ENCODE peak calls at places on chromosomes 12 and 14, in six cellular contexts. One of them, this sample, is unnamed.
A peak's percentile ranks its signal among the peaks of the same experiment; 100 is the strongest.

GRCh38 chr14:93343266-93343665 is 3.7 kb upstream of the COX8C start:
- DNase-seq in H4: no peak
- DNase-seq in cardiac septum: no peak
- DNase-seq in activated naive CD8-positive, alpha-beta T cell treated with anti-CD3 and anti-CD28 coated beads for 36 hours: no peak
- DNase-seq in astrocyte of the spinal cord: no peak
- DNase-seq in pons: peak; percentile 44
- DNase-seq in this sample: no peak

GRCh38 chr12:2013527-2014223 is 9.4 kb upstream of the DCP1B start:
- DNase-seq in activated naive CD8-positive, alpha-beta T cell treated with anti-CD3 and anti-CD28 coated beads for 36 hours: no peak
- DNase-seq in cardiac septum: no peak
- DNase-seq in astrocyte of the spinal cord: no peak
- DNase-seq in pons: no peak
- DNase-seq in H4: peak; percentile 35
- DNase-seq in this sample: no peak

GRCh38 chr14:35326364-35326763 is 34.2 kb downstream of the PSMA6 start:
- DNase-seq in cardiac septum: no peak
- DNase-seq in H4: no peak
- DNase-seq in pons: no peak
- DNase-seq in astrocyte of the spinal cord: no peak
- DNase-seq in activated naive CD8-positive, alpha-beta T cell treated with anti-CD3 and anti-CD28 coated beads for 36 hours: no peak
- DNase-seq in this sample: no peak

GRCh38 chr12:123083661-123084571 is 67.0 kb downstream of the PITPNM2 start:
- DNase-seq in H4: no peak
- DNase-seq in pons: no peak
- DNase-seq in cardiac septum: no peak
- DNase-seq in activated naive CD8-positive, alpha-beta T cell treated with anti-CD3 and anti-CD28 coated beads for 36 hours: no peak
- DNase-seq in astrocyte of the spinal cord: no peak
- DNase-seq in this sample: no peak

GRCh38 chr14:99971929-99972747 is 93.1 kb upstream of the EVL start:
- DNase-seq in H4: no peak
- DNase-seq in activated naive CD8-positive, alpha-beta T cell treated with anti-CD3 and anti-CD28 coated beads for 36 hours: peak; percentile 43
- DNase-seq in pons: no peak
- DNase-seq in astrocyte of the spinal cord: peak; percentile 6
- DNase-seq in cardiac septum: no peak
- DNase-seq in this sample: peak; percentile 31

GRCh38 chr12:29792132-29792531 is 8.4 kb upstream of the TMTC1 start:
- DNase-seq in astrocyte of the spinal cord: no peak
- DNase-seq in cardiac septum: no peak
- DNase-seq in H4: no peak
- DNase-seq in activated naive CD8-positive, alpha-beta T cell treated with anti-CD3 and anti-CD28 coated beads for 36 hours: no peak
- DNase-seq in pons: no peak
- DNase-seq in this sample: no peak

GRCh38 chr14:74502236-74503019 is 8.9 kb downstream of the ISCA2 start:
- DNase-seq in H4: peak; percentile 49
- DNase-seq in cardiac septum: no peak
- DNase-seq in pons: peak; percentile 25
- DNase-seq in astrocyte of the spinal cord: no peak
- DNase-seq in activated naive CD8-positive, alpha-beta T cell treated with anti-CD3 and anti-CD28 coated beads for 36 hours: no peak
- DNase-seq in this sample: no peak

GRCh38 chr14:69014829-69015259 is 35.7 kb upstream of the ACTN1 start:
- DNase-seq in pons: no peak
- DNase-seq in cardiac septum: no peak
- DNase-seq in H4: no peak
- DNase-seq in activated naive CD8-positive, alpha-beta T cell treated with anti-CD3 and anti-CD28 coated beads for 36 hours: no peak
- DNase-seq in astrocyte of the spinal cord: no peak
- DNase-seq in this sample: no peak

GRCh38 chr12:92199846-92200576 is 54.4 kb upstream of the BTG1 start:
- DNase-seq in cardiac septum: no peak
- DNase-seq in astrocyte of the spinal cord: peak; percentile 39
- DNase-seq in activated naive CD8-positive, alpha-beta T cell treated with anti-CD3 and anti-CD28 coated beads for 36 hours: no peak
- DNase-seq in H4: no peak
- DNase-seq in pons: no peak
- DNase-seq in this sample: no peak

GRCh38 chr12:39610626-39611025 is 9.0 kb downstream of the ABCD2 start:
- DNase-seq in pons: no peak
- DNase-seq in activated naive CD8-positive, alpha-beta T cell treated with anti-CD3 and anti-CD28 coated beads for 36 hours: no peak
- DNase-seq in astrocyte of the spinal cord: no peak
- DNase-seq in H4: no peak
- DNase-seq in cardiac septum: no peak
- DNase-seq in this sample: no peak

GRCh38 chr12:131091413-131091975 is 137.8 kb downstream of the ADGRD1 start:
- DNase-seq in pons: no peak
- DNase-seq in activated naive CD8-positive, alpha-beta T cell treated with anti-CD3 and anti-CD28 coated beads for 36 hours: peak; percentile 26
- DNase-seq in H4: no peak
- DNase-seq in cardiac septum: peak; percentile 39
- DNase-seq in astrocyte of the spinal cord: no peak
- DNase-seq in this sample: peak; percentile 54

GRCh38 chr14:103382375-103382774 is 2.8 kb upstream of the MARK3 start:
- DNase-seq in activated naive CD8-positive, alpha-beta T cell treated with anti-CD3 and anti-CD28 coated beads for 36 hours: no peak
- DNase-seq in H4: peak; percentile 37
- DNase-seq in pons: no peak
- DNase-seq in astrocyte of the spinal cord: no peak
- DNase-seq in cardiac septum: no peak
- DNase-seq in this sample: no peak

GRCh38 chr12:81229718-81230117 is 151.8 kb downstream of the ACSS3 start:
- DNase-seq in astrocyte of the spinal cord: no peak
- DNase-seq in cardiac septum: no peak
- DNase-seq in H4: no peak
- DNase-seq in activated naive CD8-positive, alpha-beta T cell treated with anti-CD3 and anti-CD28 coated beads for 36 hours: no peak
- DNase-seq in pons: no peak
- DNase-seq in this sample: no peak

GRCh38 chr14:104993306-104993705 is 7.7 kb downstream of the CLBA1 start:
- DNase-seq in astrocyte of the spinal cord: no peak
- DNase-seq in H4: no peak
- DNase-seq in activated naive CD8-positive, alpha-beta T cell treated with anti-CD3 and anti-CD28 coated beads for 36 hours: no peak
- DNase-seq in cardiac septum: no peak
- DNase-seq in pons: no peak
- DNase-seq in this sample: no peak

GRCh38 chr14:99273025-99273723 is 1.2 kb upstream of the BCL11B start:
- DNase-seq in pons: no peak
- DNase-seq in H4: no peak
- DNase-seq in cardiac septum: no peak
- DNase-seq in astrocyte of the spinal cord: no peak
- DNase-seq in activated naive CD8-positive, alpha-beta T cell treated with anti-CD3 and anti-CD28 coated beads for 36 hours: peak; percentile 83
- DNase-seq in this sample: peak; percentile 83

GRCh38 chr14:75042040-75042439 is 9.2 kb downstream of the MLH3 start:
- DNase-seq in astrocyte of the spinal cord: peak; percentile 45
- DNase-seq in pons: no peak
- DNase-seq in cardiac septum: no peak
- DNase-seq in H4: no peak
- DNase-seq in activated naive CD8-positive, alpha-beta T cell treated with anti-CD3 and anti-CD28 coated beads for 36 hours: no peak
- DNase-seq in this sample: no peak

GRCh38 chr12:88179436-88180014 is 37.4 kb downstream of the TMTC3 start:
- DNase-seq in pons: no peak
- DNase-seq in H4: no peak
- DNase-seq in activated naive CD8-positive, alpha-beta T cell treated with anti-CD3 and anti-CD28 coated beads for 36 hours: no peak
- DNase-seq in astrocyte of the spinal cord: no peak
- DNase-seq in cardiac septum: no peak
- DNase-seq in this sample: no peak

GRCh38 chr12:76264617-76265016 is 83.6 kb downstream of the BBS10 start:
- DNase-seq in H4: no peak
- DNase-seq in activated naive CD8-positive, alpha-beta T cell treated with anti-CD3 and anti-CD28 coated beads for 36 hours: no peak
- DNase-seq in pons: no peak
- DNase-seq in astrocyte of the spinal cord: no peak
- DNase-seq in cardiac septum: no peak
- DNase-seq in this sample: no peak

GRCh38 chr12:130162267-130162666 is at the start of gene FZD10:
- DNase-seq in H4: peak; percentile 17
- DNase-seq in activated naive CD8-positive, alpha-beta T cell treated with anti-CD3 and anti-CD28 coated beads for 36 hours: peak; percentile 29
- DNase-seq in cardiac septum: peak; percentile 65
- DNase-seq in astrocyte of the spinal cord: no peak
- DNase-seq in pons: no peak
- DNase-seq in this sample: peak; percentile 27

GRCh38 chr12:68250454-68250853 is 3.0 kb downstream of the IL22 start:
- DNase-seq in activated naive CD8-positive, alpha-beta T cell treated with anti-CD3 and anti-CD28 coated beads for 36 hours: no peak
- DNase-seq in astrocyte of the spinal cord: no peak
- DNase-seq in H4: no peak
- DNase-seq in cardiac septum: no peak
- DNase-seq in pons: no peak
- DNase-seq in this sample: no peak

GRCh38 chr14:20413785-20414117 is 450 bp upstream of the TEP1 start:
- DNase-seq in pons: peak; percentile 52
- DNase-seq in cardiac septum: no peak
- DNase-seq in H4: no peak
- DNase-seq in activated naive CD8-positive, alpha-beta T cell treated with anti-CD3 and anti-CD28 coated beads for 36 hours: peak; percentile 8
- DNase-seq in astrocyte of the spinal cord: peak; percentile 19
- DNase-seq in this sample: peak; percentile 28

GRCh38 chr12:20212658-20213387 is 155.5 kb upstream of the PDE3A start:
- DNase-seq in pons: peak; percentile 90
- DNase-seq in cardiac septum: peak; percentile 89
- DNase-seq in H4: peak; percentile 99
- DNase-seq in astrocyte of the spinal cord: peak; percentile 100
- DNase-seq in activated naive CD8-positive, alpha-beta T cell treated with anti-CD3 and anti-CD28 coated beads for 36 hours: no peak
- DNase-seq in this sample: no peak

GRCh38 chr12:1529862-1530591 is 64.4 kb downstream of the FBXL14 start:
- DNase-seq in astrocyte of the spinal cord: no peak
- DNase-seq in activated naive CD8-positive, alpha-beta T cell treated with anti-CD3 and anti-CD28 coated beads for 36 hours: peak; percentile 21
- DNase-seq in H4: no peak
- DNase-seq in cardiac septum: peak; percentile 71
- DNase-seq in pons: no peak
- DNase-seq in this sample: peak; percentile 19

GRCh38 chr12:14756331-14757143 is 46.7 kb downstream of the WBP11 start:
- DNase-seq in cardiac septum: no peak
- DNase-seq in activated naive CD8-positive, alpha-beta T cell treated with anti-CD3 and anti-CD28 coated beads for 36 hours: no peak
- DNase-seq in pons: no peak
- DNase-seq in astrocyte of the spinal cord: no peak
- DNase-seq in H4: no peak
- DNase-seq in this sample: no peak

GRCh38 chr14:59428581-59429012 is 36.6 kb downstream of the GPR135 start:
- DNase-seq in pons: no peak
- DNase-seq in cardiac septum: no peak
- DNase-seq in activated naive CD8-positive, alpha-beta T cell treated with anti-CD3 and anti-CD28 coated beads for 36 hours: no peak
- DNase-seq in H4: no peak
- DNase-seq in astrocyte of the spinal cord: peak; percentile 81
- DNase-seq in this sample: no peak

GRCh38 chr14:94532462-94532861 is 23.2 kb upstream of the SERPINA12 start:
- DNase-seq in H4: peak; percentile 25
- DNase-seq in astrocyte of the spinal cord: peak; percentile 31
- DNase-seq in activated naive CD8-positive, alpha-beta T cell treated with anti-CD3 and anti-CD28 coated beads for 36 hours: no peak
- DNase-seq in pons: no peak
- DNase-seq in cardiac septum: no peak
- DNase-seq in this sample: no peak

GRCh38 chr12:93894391-93895095 is 217.4 kb downstream of the CRADD start:
- DNase-seq in astrocyte of the spinal cord: peak; percentile 83
- DNase-seq in activated naive CD8-positive, alpha-beta T cell treated with anti-CD3 and anti-CD28 coated beads for 36 hours: no peak
- DNase-seq in H4: no peak
- DNase-seq in pons: peak; percentile 84
- DNase-seq in cardiac septum: peak; percentile 92
- DNase-seq in this sample: no peak

GRCh38 chr14:76051717-76052459 is 66.3 kb downstream of the IFT43 start:
- DNase-seq in activated naive CD8-positive, alpha-beta T cell treated with anti-CD3 and anti-CD28 coated beads for 36 hours: no peak
- DNase-seq in pons: no peak
- DNase-seq in astrocyte of the spinal cord: no peak
- DNase-seq in H4: no peak
- DNase-seq in cardiac septum: no peak
- DNase-seq in this sample: no peak

GRCh38 chr12:69540606-69541386 is 44.5 kb upstream of the CCT2 start:
- DNase-seq in H4: no peak
- DNase-seq in pons: no peak
- DNase-seq in activated naive CD8-positive, alpha-beta T cell treated with anti-CD3 and anti-CD28 coated beads for 36 hours: no peak
- DNase-seq in astrocyte of the spinal cord: peak; percentile 73
- DNase-seq in cardiac septum: no peak
- DNase-seq in this sample: no peak

GRCh38 chr14:94066089-94066676 is 14.8 kb downstream of the DDX24 start:
- DNase-seq in H4: no peak
- DNase-seq in astrocyte of the spinal cord: no peak
- DNase-seq in pons: no peak
- DNase-seq in cardiac septum: no peak
- DNase-seq in activated naive CD8-positive, alpha-beta T cell treated with anti-CD3 and anti-CD28 coated beads for 36 hours: no peak
- DNase-seq in this sample: no peak

GRCh38 chr14:83548061-83548839 is 1981.7 kb upstream of the FLRT2 start:
- DNase-seq in H4: no peak
- DNase-seq in activated naive CD8-positive, alpha-beta T cell treated with anti-CD3 and anti-CD28 coated beads for 36 hours: no peak
- DNase-seq in cardiac septum: no peak
- DNase-seq in astrocyte of the spinal cord: peak; percentile 17
- DNase-seq in pons: no peak
- DNase-seq in this sample: no peak

GRCh38 chr14:56482306-56482705 is 97.3 kb upstream of the TMEM260 start:
- DNase-seq in cardiac septum: no peak
- DNase-seq in activated naive CD8-positive, alpha-beta T cell treated with anti-CD3 and anti-CD28 coated beads for 36 hours: no peak
- DNase-seq in H4: peak; percentile 45
- DNase-seq in pons: no peak
- DNase-seq in astrocyte of the spinal cord: no peak
- DNase-seq in this sample: no peak

GRCh38 chr12:9943244-9943643 is 11.1 kb upstream of the CLEC2A start:
- DNase-seq in astrocyte of the spinal cord: no peak
- DNase-seq in activated naive CD8-positive, alpha-beta T cell treated with anti-CD3 and anti-CD28 coated beads for 36 hours: peak; percentile 15
- DNase-seq in H4: no peak
- DNase-seq in cardiac septum: no peak
- DNase-seq in pons: no peak
- DNase-seq in this sample: peak; percentile 16

GRCh38 chr14:89673499-89674225 is 256.6 kb upstream of the FOXN3 start:
- DNase-seq in activated naive CD8-positive, alpha-beta T cell treated with anti-CD3 and anti-CD28 coated beads for 36 hours: no peak
- DNase-seq in H4: no peak
- DNase-seq in pons: no peak
- DNase-seq in cardiac septum: no peak
- DNase-seq in astrocyte of the spinal cord: peak; percentile 19
- DNase-seq in this sample: no peak

GRCh38 chr12:123065666-123066457 is 85.0 kb downstream of the PITPNM2 start:
- DNase-seq in pons: no peak
- DNase-seq in activated naive CD8-positive, alpha-beta T cell treated with anti-CD3 and anti-CD28 coated beads for 36 hours: no peak
- DNase-seq in astrocyte of the spinal cord: no peak
- DNase-seq in H4: no peak
- DNase-seq in cardiac septum: no peak
- DNase-seq in this sample: no peak

GRCh38 chr12:124603143-124603542 is 35.7 kb upstream of the NCOR2 start:
- DNase-seq in astrocyte of the spinal cord: no peak
- DNase-seq in pons: no peak
- DNase-seq in H4: no peak
- DNase-seq in activated naive CD8-positive, alpha-beta T cell treated with anti-CD3 and anti-CD28 coated beads for 36 hours: no peak
- DNase-seq in cardiac septum: no peak
- DNase-seq in this sample: no peak

GRCh38 chr12:65657635-65658034 is 166.6 kb upstream of the HMGA2 start:
- DNase-seq in activated naive CD8-positive, alpha-beta T cell treated with anti-CD3 and anti-CD28 coated beads for 36 hours: no peak
- DNase-seq in H4: no peak
- DNase-seq in astrocyte of the spinal cord: peak; percentile 71
- DNase-seq in pons: no peak
- DNase-seq in cardiac septum: no peak
- DNase-seq in this sample: no peak

GRCh38 chr14:102579696-102580551 is 12.5 kb upstream of the RCOR1 start:
- DNase-seq in H4: peak; percentile 61
- DNase-seq in activated naive CD8-positive, alpha-beta T cell treated with anti-CD3 and anti-CD28 coated beads for 36 hours: no peak
- DNase-seq in cardiac septum: no peak
- DNase-seq in pons: no peak
- DNase-seq in astrocyte of the spinal cord: peak; percentile 40
- DNase-seq in this sample: no peak

GRCh38 chr12:89070603-89071002 is 281.7 kb downstream of the DUSP6 start:
- DNase-seq in pons: no peak
- DNase-seq in astrocyte of the spinal cord: no peak
- DNase-seq in cardiac septum: no peak
- DNase-seq in activated naive CD8-positive, alpha-beta T cell treated with anti-CD3 and anti-CD28 coated beads for 36 hours: no peak
- DNase-seq in H4: no peak
- DNase-seq in this sample: no peak

This sample was measured in stimulated activated naive CD8-positive, alpha-beta T cell treated with anti-CD3 and anti-CD28 coated beads, Interleukin-15, Interleukin-2, amounts not matched to agents 100 U/mL and 50 U/mL, for 24 hours.